ENCODE peak calls at places on chromosomes 11 and 22, in nine cellular contexts. C is AG09309, S is heart right ventricle, O is WTC11, K is IMR-90, U is fibroblast of lung, H is cardiac muscle cell, R is mammary epithelial cell, Z is kidney. M is an unnamed sample.

GRCh38 chr11:121613724-121614123 is 161.0 kb upstream of the SORL1-AS1 start:
- DNase-seq in C (no peak), S (no peak), O (no peak), K (peak), U (peak), H (no peak), R (no peak), Z (no peak), M (no peak)

GRCh38 chr11:36683823-36684222 is 85.8 kb upstream of the RAG2 start:
- DNase-seq in C (no peak), S (no peak), O (no peak), K (no peak), U (no peak), H (no peak), R (no peak), Z (no peak), M (no peak)

GRCh38 chr11:28899706-28900105 is 791.5 kb downstream of the METTL15 start:
- DNase-seq in C (no peak), S (no peak), O (no peak), K (peak), U (no peak), H (no peak), R (no peak), Z (no peak), M (no peak)

GRCh38 chr11:101445761-101446160 is 138.0 kb downstream of the TRPC6 start:
- DNase-seq in C (no peak), S (no peak), O (no peak), K (no peak), U (no peak), H (no peak), R (peak), Z (no peak), M (no peak)

GRCh38 chr11:65551572-65552398 is 6.4 kb downstream of the LTBP3 start:
- DNase-seq in C (no peak), S (peak), O (peak), K (peak), U (no peak), H (peak), R (peak), Z (peak), M (no peak)

GRCh38 chr11:69836401-69836800 is 17.2 kb upstream of the FGF3 start:
- DNase-seq in C (no peak), S (no peak), O (no peak), K (no peak), U (no peak), H (no peak), R (no peak), Z (no peak), M (no peak)

GRCh38 chr11:74090701-74091100 is 80.1 kb downstream of the C2CD3 start:
- DNase-seq in C (no peak), S (no peak), O (no peak), K (peak), U (peak), H (no peak), R (no peak), Z (no peak), M (no peak)

GRCh38 chr22:32567544-32567943 is 92.9 kb downstream of the FBXO7 start:
- DNase-seq in C (no peak), S (no peak), O (no peak), K (no peak), U (no peak), H (no peak), R (no peak), Z (no peak), M (no peak)

GRCh38 chr11:13120691-13121090 is 111.6 kb downstream of the RASSF10 start:
- DNase-seq in C (no peak), S (no peak), O (no peak), K (peak), U (peak), H (no peak), R (peak), Z (no peak), M (no peak)

GRCh38 chr11:94623120-94623735 is 56.1 kb downstream of the PIWIL4 start:
- DNase-seq in C (peak), S (no peak), O (peak), K (peak), U (peak), H (peak), R (peak), Z (no peak), M (no peak)

DNA sequence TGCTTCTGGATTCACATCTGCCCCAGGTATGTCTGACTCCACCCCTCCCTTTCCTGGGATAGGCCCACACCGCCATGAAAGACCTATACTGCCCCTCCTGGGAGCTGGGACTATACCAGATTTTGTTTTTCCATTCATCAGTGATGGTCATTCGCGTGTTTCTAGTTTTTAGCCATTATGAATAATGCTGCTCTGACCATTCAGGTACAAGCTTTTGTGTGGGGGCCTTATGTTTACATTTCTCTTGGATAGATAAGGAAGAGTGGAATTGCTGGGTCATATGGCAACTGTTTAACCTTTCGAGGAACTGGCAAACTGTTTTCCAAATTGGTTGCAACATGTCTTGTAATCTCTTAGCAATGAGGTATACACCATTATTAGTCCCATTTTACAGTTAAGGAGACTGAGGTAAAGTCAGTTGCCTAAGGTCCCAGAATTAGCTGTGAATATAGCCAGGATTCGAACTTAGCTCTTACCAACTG is 1.2 kb upstream of the TBC1D10A start:
- DNase-seq in C (no peak), S (no peak), O (peak), K (no peak), U (no peak), H (no peak), R (peak), Z (no peak), M (no peak)
- TF ChIP-seq CTCF in C (no peak), S (no peak), O (no peak), K (peak), U (no peak), H (no peak), R (peak), Z (peak), M (peak)

GRCh38 chr11:64275031-64275800 is 9.2 kb downstream of the BAD start:
- DNase-seq in C (no peak), S (no peak), O (no peak), K (no peak), U (no peak), H (no peak), R (no peak), Z (no peak), M (no peak)
- TF ChIP-seq CTCF in C (no peak), S (no peak), O (no peak), K (no peak), U (no peak), H (no peak), R (no peak), Z (no peak), M (no peak)

DNA sequence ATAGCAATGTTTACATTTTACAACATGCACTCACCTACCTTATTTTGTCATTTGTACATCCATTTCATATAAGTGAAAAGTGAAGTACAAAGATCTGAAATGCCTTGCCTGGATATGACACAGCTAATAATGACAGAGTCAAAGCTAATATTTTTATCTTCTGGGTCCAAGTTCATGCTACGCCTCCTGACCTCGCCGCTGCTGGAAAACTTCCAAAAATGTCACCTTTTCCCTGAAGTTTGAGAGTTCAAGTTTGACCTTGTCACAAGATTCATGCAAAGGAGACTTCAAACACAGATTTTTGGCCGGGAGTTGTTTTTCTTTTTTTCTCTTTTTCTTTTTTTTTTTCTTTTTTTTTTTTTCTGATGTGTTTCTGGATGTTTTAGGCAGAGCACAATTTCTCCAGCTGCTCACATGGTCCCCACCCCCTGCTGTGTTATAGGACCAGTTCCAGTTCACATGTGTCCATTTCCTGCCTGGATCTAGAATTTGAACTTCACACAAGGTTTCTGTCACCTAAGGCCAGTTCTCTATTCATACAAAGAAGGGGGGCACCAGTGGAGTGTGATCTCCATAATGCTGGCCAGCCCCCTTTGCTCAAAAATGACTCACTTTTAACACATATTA is 546.9 kb downstream of the BUD13 start:
- DNase-seq in C (no peak), S (no peak), O (no peak), K (no peak), U (peak), H (no peak), R (no peak), Z (no peak), M (no peak)
- TF ChIP-seq CTCF in C (no peak), S (no peak), O (no peak), K (no peak), U (no peak), H (no peak), R (no peak), Z (no peak), M (peak)

DNA sequence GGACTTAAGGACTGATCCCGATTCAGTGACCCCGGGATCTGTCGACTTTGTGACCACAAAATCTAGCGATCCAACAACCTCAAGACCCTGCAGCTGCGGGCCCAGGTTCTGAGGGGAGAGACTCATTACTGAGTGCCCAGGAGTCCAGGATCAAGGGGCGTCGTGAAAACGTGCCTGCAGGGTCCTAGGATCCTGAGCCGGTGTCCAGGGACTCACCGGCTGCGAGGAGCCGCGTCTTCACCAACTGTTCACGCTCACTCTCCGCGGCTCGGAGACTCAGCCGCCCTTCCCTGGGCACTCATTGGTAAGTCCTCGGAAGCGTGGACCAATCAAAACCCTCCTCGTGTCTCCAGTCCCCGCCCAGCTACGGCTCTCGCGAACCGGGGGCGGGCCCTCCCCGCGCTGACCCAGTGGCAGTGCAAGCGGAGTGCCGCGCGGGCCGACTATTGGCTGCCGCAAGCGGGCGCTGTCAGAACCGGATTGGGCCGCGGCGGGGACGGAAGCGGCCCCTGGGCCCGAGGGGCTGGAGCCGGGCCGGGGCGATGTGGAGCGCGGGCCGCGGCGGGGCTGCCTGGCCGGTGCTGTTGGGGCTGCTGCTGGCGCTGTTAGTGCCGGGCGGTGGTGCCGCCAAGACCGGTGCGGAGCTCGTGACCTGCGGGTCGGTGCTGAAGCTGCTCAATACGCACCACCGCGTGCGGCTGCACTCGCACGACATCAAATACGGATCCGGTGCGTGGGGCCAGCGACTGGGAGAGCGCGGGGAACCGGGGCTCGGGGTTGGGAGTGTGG is at the start of gene SDF2L1:
- DNase-seq in C (peak), S (peak), O (peak), K (peak), U (peak), H (peak), R (peak), Z (peak), M (peak)
- TF ChIP-seq CTCF in C (no peak), S (peak), O (no peak), K (no peak), U (no peak), H (no peak), R (no peak), Z (peak), M (peak)

DNA sequence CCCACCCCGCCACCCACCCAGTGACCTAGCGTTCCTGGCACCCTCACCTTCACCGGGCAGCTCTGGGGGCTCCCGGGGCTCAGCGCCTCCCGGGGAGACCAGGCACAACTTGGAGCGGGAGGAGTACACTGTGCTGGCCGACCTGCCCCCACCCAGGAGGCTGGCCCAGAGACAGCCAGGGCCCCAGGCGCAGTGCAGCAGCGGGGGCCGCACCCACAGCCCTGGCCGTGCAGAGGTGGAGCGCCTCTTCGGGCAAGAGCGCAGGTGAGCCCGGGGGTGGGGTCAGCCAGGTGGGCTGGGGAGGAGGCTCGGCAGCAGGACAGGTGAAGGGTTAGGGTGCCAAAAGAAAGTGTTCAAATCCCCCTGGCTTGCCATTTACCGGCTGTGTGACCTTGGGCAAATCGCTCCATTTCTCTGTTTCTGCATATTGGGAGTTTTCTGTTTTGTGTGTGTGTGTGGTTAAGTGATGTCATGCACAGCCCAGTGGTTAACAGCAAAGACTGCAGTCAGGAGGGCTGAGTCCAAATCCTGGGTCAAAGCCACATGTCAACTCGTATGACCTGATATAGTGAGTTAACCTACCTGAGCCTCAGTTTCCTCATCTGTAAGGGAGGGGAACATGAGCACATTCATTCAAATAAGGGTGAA is 29.5 kb downstream of the TRIOBP start:
- DNase-seq in C (no peak), S (no peak), O (no peak), K (peak), U (no peak), H (no peak), R (peak), Z (no peak), M (no peak)
- TF ChIP-seq CTCF in C (peak), S (peak), O (no peak), K (peak), U (peak), H (peak), R (no peak), Z (no peak), M (peak)

GRCh38 chr22:45547016-45547345 is 44.3 kb downstream of the FBLN1 start:
- DNase-seq in C (no peak), S (no peak), O (no peak), K (no peak), U (no peak), H (no peak), R (no peak), Z (peak), M (peak)

GRCh38 chr22:45549739-45550138 is 47.1 kb downstream of the FBLN1 start:
- DNase-seq in C (no peak), S (no peak), O (no peak), K (no peak), U (no peak), H (no peak), R (no peak), Z (peak), M (no peak)

GRCh38 chr22:45546333-45547015 is 43.8 kb downstream of the FBLN1 start:
- DNase-seq in C (no peak), S (no peak), O (no peak), K (no peak), U (no peak), H (no peak), R (no peak), Z (peak), M (peak)

GRCh38 chr22:45548991-45549736 is 46.5 kb downstream of the FBLN1 start:
- DNase-seq in C (peak), S (no peak), O (no peak), K (peak), U (peak), H (peak), R (no peak), Z (peak), M (peak)

GRCh38 chr22:45548441-45548840 is 45.8 kb downstream of the FBLN1 start:
- DNase-seq in C (no peak), S (no peak), O (no peak), K (no peak), U (no peak), H (no peak), R (no peak), Z (peak), M (peak)
- TF ChIP-seq CTCF in C (no peak), S (no peak), O (no peak), K (no peak), U (no peak), H (no peak), R (no peak), Z (no peak), M (no peak)

DNA sequence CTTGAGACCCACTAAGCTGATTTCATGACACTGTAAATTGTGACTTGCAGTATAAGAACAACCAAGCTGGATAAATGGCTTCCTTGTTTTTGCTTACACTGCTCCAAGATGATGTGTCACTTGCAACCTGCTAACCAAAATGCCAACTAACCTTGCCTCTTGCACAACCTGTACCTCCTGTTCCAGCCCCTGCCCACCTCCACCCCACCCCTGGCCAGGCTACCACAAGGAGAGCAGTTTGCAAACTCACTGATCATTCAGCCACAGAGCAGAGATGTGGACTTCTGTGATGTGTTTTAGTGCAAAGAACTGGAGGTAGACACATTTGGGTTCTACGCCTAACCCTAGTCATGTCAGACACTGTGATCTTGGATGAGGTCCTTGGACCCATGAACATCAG is 4.3 kb upstream of the APOL6 start:
- DNase-seq in C (no peak), S (no peak), O (no peak), K (no peak), U (no peak), H (no peak), R (peak), Z (no peak), M (no peak)
- TF ChIP-seq CTCF in C (no peak), S (no peak), O (no peak), K (no peak), U (no peak), H (no peak), R (no peak), Z (no peak), M (no peak)

DNA sequence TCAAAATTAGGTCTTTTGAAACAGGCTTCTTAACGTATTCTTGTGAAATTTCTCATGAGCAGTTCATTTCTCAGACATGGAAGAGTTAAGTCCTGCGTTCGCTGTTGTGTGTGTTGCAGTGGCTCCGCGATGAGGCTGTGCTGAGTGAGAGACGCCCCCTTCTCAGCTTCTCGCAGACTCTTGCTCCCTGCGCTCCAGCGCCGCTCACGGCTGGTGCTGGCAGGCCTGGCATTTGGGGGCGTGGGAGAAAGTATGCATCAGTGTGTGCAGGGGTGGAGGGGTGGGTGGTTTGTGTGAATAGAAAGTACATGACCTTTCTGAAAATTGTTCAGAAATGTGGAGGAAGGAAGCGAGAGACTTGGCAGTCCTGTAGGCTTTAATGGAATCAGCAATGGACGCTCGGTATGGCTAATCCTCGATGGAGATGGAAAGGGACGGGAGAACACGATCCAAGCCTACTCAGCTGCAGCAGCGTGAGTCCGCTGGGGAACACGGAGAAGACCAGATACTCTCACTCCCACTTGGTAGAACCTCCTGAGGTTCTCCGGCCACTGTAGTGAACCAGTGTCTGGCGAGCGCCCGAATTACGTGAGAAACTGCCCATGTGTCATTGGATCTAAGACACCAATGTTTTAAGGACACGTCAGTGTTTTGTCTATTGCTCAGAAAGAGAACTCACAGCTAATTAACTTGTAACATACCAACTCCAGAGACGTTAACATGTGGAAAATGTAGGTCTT is 5.9 kb downstream of the TAB1 start:
- DNase-seq in C (no peak), S (no peak), O (no peak), K (peak), U (peak), H (peak), R (no peak), Z (peak), M (peak)
- TF ChIP-seq CTCF in C (no peak), S (no peak), O (no peak), K (peak), U (peak), H (peak), R (no peak), Z (no peak), M (no peak)

GRCh38 chr11:77171254-77171653 is 43.2 kb downstream of the MYO7A start:
- DNase-seq in C (no peak), S (no peak), O (no peak), K (no peak), U (no peak), H (no peak), R (no peak), Z (peak), M (peak)
- TF ChIP-seq CTCF in C (no peak), S (no peak), O (no peak), K (no peak), U (no peak), H (no peak), R (no peak), Z (no peak), M (no peak)

M was measured in chondrocyte.